ENCODE peak calls at places on chromosomes 5 and 9, in seven cellular contexts. F is thyroid gland, Y is fibroblast of mammary gland, N is mucosa of descending colon, I is heart right ventricle, E is A549, B is neural crest cell. U is an unnamed sample.

GRCh38 chr9:126151031-126151670 is 175.5 kb upstream of the MVB12B start:
- DNase-seq in B (no peak), F (no peak), I (no peak), Y (no peak), E (no peak), N (no peak), U (no peak)

GRCh38 chr5:143161893-143162520 is 241.5 kb downstream of the NR3C1 start:
- DNase-seq in N (no peak), B (no peak), Y (peak), E (no peak), I (no peak), F (no peak), U (peak)

GRCh38 chr9:69637801-69638200 is 34.4 kb downstream of the APBA1 start:
- DNase-seq in Y (peak), I (no peak), F (no peak), E (no peak), B (no peak), N (no peak), U (peak)

GRCh38 chr5:177382423-177383029 is 1.7 kb upstream of the SLC34A1 start:
- DNase-seq in F (no peak), N (no peak), Y (peak), I (no peak), E (no peak), B (no peak), U (peak)

GRCh38 chr9:136947955-136948510 is 3.0 kb downstream of the C8G start:
- DNase-seq in Y (peak), B (peak), F (peak), N (peak), I (peak), E (peak), U (peak)

GRCh38 chr5:115961413-115962238 is 649 bp upstream of the LVRN start:
- DNase-seq in F (no peak), I (no peak), E (no peak), N (no peak), B (no peak), Y (no peak), U (no peak)

GRCh38 chr9:108297025-108297424 is 558.8 kb downstream of the ACTL7B start:
- DNase-seq in F (peak), B (no peak), Y (peak), E (no peak), I (no peak), N (no peak), U (no peak)

GRCh38 chr9:114312513-114312875 is 10.4 kb upstream of the ORM1 start:
- DNase-seq in F (no peak), N (peak), E (no peak), B (no peak), I (no peak), Y (no peak), U (no peak)

GRCh38 chr9:111400564-111400898 is 70.5 kb upstream of the OR2K2 start:
- DNase-seq in F (no peak), Y (peak), I (no peak), N (no peak), E (no peak), B (no peak), U (no peak)

GRCh38 chr9:971901-972511 is 4.4 kb upstream of the DMRT3 start:
- DNase-seq in I (no peak), E (no peak), Y (no peak), B (peak), F (peak), N (no peak), U (no peak)

GRCh38 chr5:38029431-38030065 is 189.7 kb upstream of the GDNF start:
- DNase-seq in E (no peak), Y (no peak), I (no peak), F (no peak), B (no peak), N (no peak), U (no peak)

GRCh38 chr9:129445794-129446306 is 175.1 kb downstream of the C9orf50 start:
- DNase-seq in E (no peak), I (no peak), F (no peak), Y (no peak), N (peak), B (no peak), U (no peak)

GRCh38 chr5:52867809-52868208 is 80.1 kb downstream of the ITGA1 start:
- DNase-seq in I (no peak), N (no peak), F (no peak), Y (peak), B (no peak), E (no peak), U (peak)

GRCh38 chr5:176921669-176922196 is 22.6 kb upstream of the HK3 start:
- DNase-seq in E (no peak), B (no peak), N (no peak), Y (no peak), F (no peak), I (no peak), U (no peak)

GRCh38 chr9:34579097-34579818 is 10.3 kb downstream of the CNTFR start:
- DNase-seq in B (no peak), E (no peak), I (no peak), N (no peak), Y (no peak), F (no peak), U (no peak)

GRCh38 chr5:78597858-78598415 is 50.6 kb downstream of the LHFPL2 start:
- DNase-seq in F (no peak), B (no peak), Y (peak), E (no peak), I (no peak), N (no peak), U (peak)

DNA sequence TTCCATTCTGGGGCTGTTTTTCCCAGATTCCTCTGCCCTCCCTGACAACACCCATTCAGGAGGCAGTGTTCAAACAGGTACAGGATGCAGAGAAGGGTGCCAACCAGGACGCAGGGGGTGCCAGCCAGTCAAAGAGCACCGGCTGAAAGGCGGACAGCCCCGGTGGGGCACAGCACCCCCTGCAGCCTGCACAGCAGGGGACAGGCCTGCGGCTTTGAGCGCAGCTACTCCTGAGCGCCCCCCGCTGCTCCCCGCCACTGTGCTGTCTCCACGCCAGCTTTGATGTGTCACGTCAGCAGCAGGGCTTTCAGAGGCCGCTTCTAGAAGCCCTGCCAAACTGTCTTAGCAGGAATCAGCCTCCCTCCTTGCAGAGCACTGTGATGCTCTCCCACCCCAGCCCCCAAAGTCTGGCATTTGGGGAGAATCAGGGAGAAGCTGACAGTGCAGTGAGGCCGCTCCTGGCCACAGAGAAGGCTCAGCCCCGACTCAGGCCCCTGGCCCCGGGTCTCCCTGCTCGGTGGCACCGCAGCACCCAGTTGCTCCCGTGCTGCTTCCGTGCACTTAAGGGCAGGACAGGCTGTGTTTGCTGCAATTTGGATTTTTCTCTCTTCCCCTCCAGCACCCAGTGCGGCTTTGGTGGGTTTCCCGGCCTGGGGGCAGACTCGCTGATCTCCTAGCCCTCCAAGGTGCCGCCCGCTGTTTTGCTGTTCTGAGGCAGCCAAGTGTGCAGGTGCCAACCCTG is 20.3 kb downstream of the AK8 start:
- DNase-seq in I (no peak), F (no peak), B (no peak), E (no peak), N (peak), Y (peak), U (no peak)
- TF ChIP-seq CTCF in I (no peak), F (no peak), B (peak), E (no peak), N (no peak), Y (peak), U (no peak)

GRCh38 chr9:2228132-2228531 is 213.0 kb downstream of the SMARCA2 start:
- DNase-seq in N (no peak), I (no peak), Y (peak), B (peak), F (peak), E (no peak), U (peak)
- TF ChIP-seq CTCF in N (no peak), I (peak), Y (peak), B (peak), F (no peak), E (peak), U (no peak)

GRCh38 chr9:103319979-103320378 is 324.8 kb downstream of the CYLC2 start:
- DNase-seq in F (no peak), N (no peak), E (no peak), I (no peak), B (no peak), Y (no peak), U (peak)
- TF ChIP-seq CTCF in F (no peak), N (no peak), E (no peak), I (no peak), B (peak), Y (peak), U (no peak)

DNA sequence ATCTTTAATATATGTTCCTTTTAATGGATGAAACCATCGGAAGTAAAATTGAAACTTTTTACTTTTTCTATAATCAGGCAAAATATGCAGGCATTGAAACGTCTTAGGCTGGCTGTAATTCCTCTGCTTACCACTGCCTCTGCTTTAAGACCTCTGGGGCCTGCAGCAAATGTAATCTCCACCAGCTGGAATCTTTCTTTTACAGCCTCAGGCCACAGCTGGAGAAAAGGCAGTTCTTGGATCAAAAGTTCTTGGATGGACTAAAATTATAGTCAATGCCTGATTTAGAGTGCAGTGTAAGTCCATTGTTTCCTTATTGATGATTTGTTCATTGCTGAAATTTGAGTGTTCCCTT is 396.7 kb downstream of the KCTD16 start:
- DNase-seq in B (no peak), F (no peak), Y (no peak), N (no peak), I (no peak), E (no peak), U (peak)
- TF ChIP-seq CTCF in B (no peak), F (no peak), Y (no peak), N (no peak), I (no peak), E (no peak), U (no peak)